ENCODE peak calls at places on chromosomes 5 and 9, in nine cellular contexts. Y is cardiac muscle cell, S is RWPE1, F is vagina, P is mucosa of descending colon, X is tibial nerve, N is fibroblast of the aortic adventitia, Q is WERI-Rb-1, D is foreskin keratinocyte. B is an unnamed sample.

GRCh38 chr5:133930061-133930823 is 38.2 kb downstream of the C5orf15 start:
- DNase-seq in Y (peak), S (no peak), F (no peak), P (no peak), X (no peak), N (peak), Q (no peak), D (no peak), B (peak)

GRCh38 chr9:27198175-27198574 is 89.2 kb downstream of the TEK start:
- DNase-seq in Y (no peak), S (no peak), F (no peak), P (no peak), X (no peak), N (peak), Q (peak), D (no peak), B (no peak)

GRCh38 chr9:90915693-90916092 is 114.1 kb downstream of the SYK start:
- DNase-seq in Y (peak), S (peak), F (no peak), P (no peak), X (no peak), N (peak), Q (peak), D (no peak), B (peak)

GRCh38 chr5:95669540-95669939 is 13.3 kb downstream of the SPATA9 start:
- DNase-seq in Y (peak), S (no peak), F (peak), P (peak), X (peak), N (peak), Q (peak), D (no peak), B (no peak)

GRCh38 chr5:23704176-23704855 is 196.9 kb downstream of the PRDM9 start:
- DNase-seq in Y (no peak), S (peak), F (no peak), P (no peak), X (no peak), N (no peak), Q (no peak), D (peak), B (no peak)

GRCh38 chr5:59485629-59486439 is 407.7 kb downstream of the PDE4D start:
- DNase-seq in Y (peak), S (no peak), F (no peak), P (no peak), X (no peak), N (no peak), Q (no peak), D (no peak), B (no peak)

GRCh38 chr5:1847056-1847455 is 35.7 kb downstream of the IRX4 start:
- DNase-seq in Y (no peak), S (no peak), F (no peak), P (peak), X (no peak), N (no peak), Q (no peak), D (no peak), B (no peak)

GRCh38 chr9:70601000-70601929 is 186.8 kb upstream of the KLF9 start:
- DNase-seq in Y (peak), S (peak), F (peak), P (peak), X (peak), N (peak), Q (no peak), D (peak), B (no peak)

GRCh38 chr5:45417285-45417996 is 278.7 kb downstream of the HCN1 start:
- DNase-seq in Y (no peak), S (no peak), F (no peak), P (no peak), X (no peak), N (no peak), Q (no peak), D (no peak), B (no peak)

GRCh38 chr9:107251756-107252322 is 31.2 kb upstream of the RAD23B start:
- DNase-seq in Y (peak), S (no peak), F (no peak), P (no peak), X (peak), N (peak), Q (no peak), D (no peak), B (no peak)

GRCh38 chr9:74361508-74361907 is 135.6 kb upstream of the RORB start:
- DNase-seq in Y (no peak), S (no peak), F (no peak), P (no peak), X (no peak), N (no peak), Q (no peak), D (peak), B (no peak)

GRCh38 chr9:74362423-74362822 is 134.7 kb upstream of the RORB start:
- DNase-seq in Y (no peak), S (no peak), F (no peak), P (no peak), X (no peak), N (no peak), Q (no peak), D (no peak), B (no peak)

GRCh38 chr9:74369844-74370243 is 127.3 kb upstream of the RORB start:
- DNase-seq in Y (no peak), S (no peak), F (no peak), P (no peak), X (no peak), N (no peak), Q (no peak), D (no peak), B (no peak)

GRCh38 chr9:74366111-74366510 is 131.0 kb upstream of the RORB start:
- DNase-seq in Y (no peak), S (no peak), F (no peak), P (no peak), X (no peak), N (peak), Q (no peak), D (no peak), B (no peak)
- TF ChIP-seq CTCF in Y (no peak), S (no peak), F (no peak), P (no peak), X (no peak), N (no peak), Q (no peak), D (no peak), B (no peak)

GRCh38 chr5:115548683-115549082 is 4.1 kb upstream of the FEM1C start:
- DNase-seq in Y (no peak), S (no peak), F (no peak), P (no peak), X (no peak), N (no peak), Q (no peak), D (no peak), B (no peak)

GRCh38 chr5:115551415-115551814 is 6.8 kb upstream of the FEM1C start:
- DNase-seq in Y (no peak), S (no peak), F (no peak), P (no peak), X (no peak), N (peak), Q (no peak), D (no peak), B (no peak)

GRCh38 chr5:115545065-115545882 is 699 bp upstream of the FEM1C start:
- DNase-seq in Y (no peak), S (no peak), F (no peak), P (no peak), X (no peak), N (no peak), Q (no peak), D (no peak), B (no peak)

GRCh38 chr5:115553082-115553481 is 8.5 kb upstream of the FEM1C start:
- DNase-seq in Y (no peak), S (no peak), F (no peak), P (no peak), X (no peak), N (no peak), Q (no peak), D (no peak), B (no peak)

DNA sequence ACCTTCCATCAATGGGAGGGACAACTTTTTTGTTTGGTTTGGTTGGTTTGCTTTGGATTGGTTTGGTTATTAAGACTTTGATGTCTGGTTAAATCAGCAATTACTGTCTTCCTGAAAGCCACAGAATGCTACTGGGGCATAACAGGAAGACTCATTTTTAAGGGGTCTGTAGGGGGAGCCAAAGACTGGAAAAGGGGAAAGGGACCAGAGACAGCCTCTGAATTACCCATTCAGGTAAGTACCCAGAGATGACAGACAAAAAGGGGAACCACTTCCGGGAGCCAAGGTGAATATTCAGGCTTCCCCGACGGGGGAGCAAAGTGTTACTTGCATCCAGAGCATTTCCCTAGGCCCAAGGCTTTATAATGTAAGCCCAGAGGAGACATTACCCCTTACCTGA is 4.6 kb upstream of the FEM1C start:
- DNase-seq in Y (no peak), S (no peak), F (no peak), P (no peak), X (no peak), N (no peak), Q (peak), D (no peak), B (peak)
- TF ChIP-seq CTCF in Y (peak), S (no peak), F (no peak), P (no peak), X (no peak), N (peak), Q (peak), D (peak), B (peak)

GRCh38 chr5:129361441-129362025 is 98.6 kb upstream of the ADAMTS19 start:
- DNase-seq in Y (peak), S (no peak), F (no peak), P (no peak), X (no peak), N (peak), Q (no peak), D (no peak), B (peak)
- TF ChIP-seq CTCF in Y (peak), S (peak), F (no peak), P (no peak), X (no peak), N (peak), Q (peak), D (peak), B (no peak)

GRCh38 chr5:62011072-62011664 is 294.8 kb upstream of the KIF2A start:
- DNase-seq in Y (no peak), S (no peak), F (no peak), P (no peak), X (no peak), N (no peak), Q (no peak), D (no peak), B (no peak)
- TF ChIP-seq CTCF in Y (no peak), S (no peak), F (no peak), P (no peak), X (no peak), N (no peak), Q (no peak), D (no peak), B (no peak)